ENCODE peak calls at places on chromosomes 12 and 14, in four cellular contexts. V is sigmoid colon, Q is adrenal gland, C is right lobe of liver. G is an unnamed sample.

GRCh38 chr14:56172571-56172971 is 54.4 kb downstream of the PELI2 start:
- DNase-seq in V (no peak), Q (no peak), C (no peak), G (no peak)

GRCh38 chr14:37595809-37596595 is 573 bp downstream of the TTC6 start:
- DNase-seq in Q (peak; percentile 46), C (peak; percentile 94), V (no peak), G (no peak)

GRCh38 chr14:105912641-105913180 is 386.3 kb downstream of the TMEM121 start:
- DNase-seq in V (no peak), C (no peak), Q (no peak), G (no peak)

GRCh38 chr14:21300892-21301291 is 21.0 kb downstream of the RPGRIP1 start:
- DNase-seq in C (no peak), V (no peak), Q (peak; percentile 33), G (no peak)

GRCh38 chr12:93657076-93657475 is 20.1 kb upstream of the CRADD start:
- DNase-seq in Q (no peak), C (no peak), V (no peak), G (no peak)

GRCh38 chr12:91361864-91362263 is 179.2 kb upstream of the DCN start:
- DNase-seq in C (no peak), Q (no peak), V (no peak), G (no peak)

GRCh38 chr12:52402873-52403510 is 3.1 kb downstream of the KRT82 start:
- DNase-seq in Q (no peak), V (peak; percentile 34), C (no peak), G (no peak)

GRCh38 chr14:103828315-103828967 is 18.9 kb downstream of the PPP1R13B start:
- DNase-seq in C (peak; percentile 56), V (peak; percentile 72), Q (peak; percentile 67), G (no peak)

GRCh38 chr12:104457746-104458644 is 1.2 kb downstream of the CHST11 start:
- DNase-seq in C (no peak), Q (peak; percentile 26), V (peak; percentile 66), G (no peak)

GRCh38 chr14:98242903-98243302 is 1029.1 kb downstream of the BCL11B start:
- DNase-seq in C (no peak), V (no peak), Q (no peak), G (no peak)

GRCh38 chr12:78229491-78230209 is 399.0 kb downstream of the NAV3 start:
- DNase-seq in Q (peak; percentile 27), V (no peak), C (peak; percentile 54), G (no peak)

GRCh38 chr12:71746983-71747611 is 7.6 kb upstream of the RAB21 start:
- DNase-seq in V (no peak), Q (peak; percentile 40), C (peak; percentile 52), G (no peak)

GRCh38 chr12:115096673-115097349 is 412.8 kb upstream of the TBX3 start:
- DNase-seq in Q (peak; percentile 85), C (no peak), V (no peak), G (no peak)

GRCh38 chr12:113333877-113334785 is 778 bp downstream of the SLC8B1 start:
- DNase-seq in Q (peak; percentile 56), C (no peak), V (no peak), G (peak; percentile 20)

GRCh38 chr12:53611304-53611703 is 14.9 kb downstream of the ATF7 start:
- DNase-seq in Q (no peak), V (no peak), C (no peak), G (no peak)

GRCh38 chr14:45227566-45227965 is 25.4 kb downstream of the MIS18BP1 start:
- DNase-seq in V (no peak), Q (no peak), C (no peak), G (no peak)

GRCh38 chr12:90153827-90154226 is 445.2 kb upstream of the ATP2B1 start:
- DNase-seq in C (no peak), Q (no peak), V (no peak), G (no peak)

GRCh38 chr12:8038659-8039114 is 6.2 kb downstream of the FOXJ2 start:
- DNase-seq in Q (peak; percentile 87), V (peak; percentile 87), C (no peak), G (no peak)

GRCh38 chr12:76260390-76260748 is 87.8 kb downstream of the BBS10 start:
- DNase-seq in Q (no peak), C (no peak), V (no peak), G (no peak)

GRCh38 chr12:94180558-94181296 is 32.4 kb downstream of the PLXNC1 start:
- DNase-seq in V (no peak), C (no peak), Q (no peak), G (no peak)

GRCh38 chr12:121765573-121765972 is 27.9 kb downstream of the RHOF start:
- DNase-seq in Q (peak; percentile 40), V (no peak), C (no peak), G (no peak)

GRCh38 chr14:30610719-30611388 is 11.3 kb upstream of the SCFD1 start:
- DNase-seq in Q (peak; percentile 51), C (peak; percentile 66), V (peak; percentile 73), G (no peak)

GRCh38 chr14:46490150-46490769 is 161.3 kb downstream of the RPL10L start:
- DNase-seq in Q (no peak), V (no peak), C (no peak), G (no peak)

GRCh38 chr12:121592323-121592722 is 11.5 kb upstream of the KDM2B start:
- DNase-seq in C (no peak), V (no peak), Q (no peak), G (no peak)

GRCh38 chr14:22524105-22524783 is 64.8 kb downstream of the DAD1 start:
- DNase-seq in Q (no peak), V (no peak), C (no peak), G (no peak)

GRCh38 chr14:24437736-24438067 is 4.9 kb downstream of the SDR39U1 start:
- DNase-seq in Q (no peak), C (no peak), V (no peak), G (no peak)

GRCh38 chr14:23543403-23543802 is 8.2 kb downstream of the ZFHX2 start:
- DNase-seq in V (no peak), Q (no peak), C (no peak), G (no peak)

GRCh38 chr14:78501901-78502300 is 331.7 kb downstream of the NRXN3 start:
- DNase-seq in V (no peak), Q (no peak), C (no peak), G (no peak)

GRCh38 chr12:106078358-106079025 is 60.3 kb downstream of the NUAK1 start:
- DNase-seq in Q (peak; percentile 85), C (no peak), V (peak; percentile 75), G (peak; percentile 38)

GRCh38 chr12:25382311-25383106 is 131.8 kb upstream of the KRAS start:
- DNase-seq in C (no peak), Q (no peak), V (no peak), G (no peak)
- H3K4me3 ChIP-seq in C (no peak overlapping the region), Q (no peak overlapping the region), V (no peak overlapping the region), G (no peak overlapping the region)

DNA sequence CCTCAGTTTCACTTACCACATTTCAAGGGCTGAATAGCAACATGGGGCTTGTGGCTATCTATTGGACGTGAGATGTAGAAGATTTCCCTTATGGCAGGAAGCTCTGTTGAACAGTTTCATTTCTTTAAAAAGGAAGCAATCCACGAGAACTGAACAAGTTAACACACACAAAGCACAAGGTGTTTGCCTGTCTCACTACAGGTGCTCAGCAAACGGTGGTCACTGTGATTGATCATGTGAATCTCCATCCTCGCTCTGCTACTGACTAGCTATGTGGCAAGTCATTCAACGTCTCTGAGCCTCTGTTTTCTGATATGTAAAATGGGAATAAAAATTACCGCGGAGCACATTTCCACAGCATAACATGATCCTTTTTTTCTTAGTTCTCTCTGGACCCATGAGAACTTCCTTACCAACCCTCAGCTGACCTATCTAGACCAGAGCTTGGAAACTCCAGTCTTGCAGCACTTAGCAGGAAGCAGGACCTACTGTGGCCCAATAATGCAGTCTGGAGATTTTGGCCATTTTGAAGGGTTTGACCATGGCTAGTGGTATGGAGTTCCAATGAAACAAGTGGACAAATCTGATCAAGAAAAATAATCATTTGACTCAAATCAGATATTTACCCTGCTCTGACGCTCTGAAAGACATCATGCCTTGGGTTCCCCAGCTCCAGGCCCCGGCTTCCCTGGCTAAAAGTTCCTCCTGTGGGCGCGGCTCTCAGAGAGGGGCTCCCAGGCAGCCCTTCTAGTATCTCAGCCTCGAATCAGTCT is 278.8 kb downstream of the ZFP36L1 start:
- DNase-seq in V (no peak), Q (no peak), C (no peak), G (no peak)
- H3K4me1 ChIP-seq in V (peaks cover 85% of the 10 kb centered on the region), Q (peaks cover 3% of the 10 kb centered on the region), C (peaks cover 7% of the 10 kb centered on the region), G (peaks cover 40% of the 10 kb centered on the region)

GRCh38 chr12:83224012-83224411 is 537.3 kb downstream of the TMTC2 start:
- DNase-seq in V (no peak), Q (no peak), C (no peak), G (no peak)

GRCh38 chr12:83225806-83226205 is 539.1 kb downstream of the TMTC2 start:
- DNase-seq in V (no peak), C (no peak), Q (no peak), G (no peak)
- TF ChIP-seq POLR2A in V (no peak), C (no peak), Q (no peak), G (no peak)

GRCh38 chr12:42590324-42590934 is 883 bp upstream of the PRICKLE1 start:
- DNase-seq in V (peak; percentile 72), Q (peak; percentile 10), C (no peak), G (no peak)
- H3K4me3 ChIP-seq in V (peak overlapping the region; percentile 35), Q (no peak overlapping the region), C (peak overlapping the region; percentile 57), G (peak overlapping the region; percentile 93)

DNA sequence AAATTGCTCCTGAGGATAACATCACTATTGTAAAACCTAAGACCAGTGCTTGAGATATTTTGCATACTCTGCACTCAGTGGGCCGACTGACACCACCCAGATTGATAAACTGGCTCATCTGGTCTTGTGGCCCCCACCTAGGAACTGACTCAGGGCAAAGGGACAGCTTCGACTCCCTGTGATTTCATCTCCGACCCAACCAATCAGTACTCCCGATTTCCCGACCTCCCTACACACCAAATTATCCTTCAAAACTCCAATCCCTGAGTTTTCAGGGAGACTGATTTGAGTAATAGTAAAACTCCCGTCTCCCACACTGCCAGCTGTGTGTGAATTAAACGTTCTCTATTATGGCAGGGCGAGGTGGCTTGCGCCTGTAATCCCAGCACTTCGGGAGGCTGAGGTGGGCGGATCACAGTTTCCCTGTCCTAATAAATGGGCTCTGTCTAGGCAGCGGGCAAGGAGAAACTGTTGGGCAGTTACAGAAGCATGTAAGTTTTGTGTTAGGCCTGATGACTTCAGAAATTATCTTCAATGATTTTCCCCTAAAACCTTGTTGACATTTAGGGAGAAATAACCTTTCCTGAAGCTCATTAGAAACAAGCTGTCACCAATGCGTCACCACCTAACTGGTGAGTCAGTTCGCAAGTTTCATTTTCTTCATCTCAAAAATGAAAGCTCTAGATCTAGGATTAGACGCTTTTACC is 5.3 kb upstream of the UBC start:
- DNase-seq in Q (peak; percentile 58), V (peak; percentile 54), C (no peak), G (no peak)
- H3K4me1 ChIP-seq in Q (peaks cover 37% of the 10 kb centered on the region), V (peaks cover 58% of the 10 kb centered on the region), C (peaks cover 32% of the 10 kb centered on the region), G (no peaks in the 10 kb centered on the region)